ENCODE peak calls at places on chromosomes 11 and 22, in ten cellular contexts. Y is mesenchymal stem cell; S is transverse colon; X is iPS DF 6.9; G is effector memory CD4-positive, alpha-beta T cell; Z is neural progenitor cell; K is GM23338; N is CD8-positive, alpha-beta memory T cell; U is A673; W is DND-41. B is an unnamed sample.

GRCh38 chr11:132028380-132029240 is 658.2 kb downstream of the NTM start:
- DNase-seq in S (peak; percentile 46), U (peak; percentile 90), Z (peak; percentile 36), G (no peak), X (no peak), W (peak; percentile 64), Y (peak; percentile 61), K (peak; percentile 72), N (no peak), B (no peak)

GRCh38 chr11:1827095-1827797 is 7.5 kb upstream of the SYT8 start:
- DNase-seq in Y (peak; percentile 50), K (no peak), X (no peak), W (no peak), Z (no peak), U (peak; percentile 60), G (no peak), S (peak; percentile 71), N (no peak), B (no peak)

GRCh38 chr22:21951931-21952465 is 650 bp downstream of the PPM1F start:
- DNase-seq in S (peak; percentile 44), W (no peak), Y (peak; percentile 66), X (no peak), U (no peak), G (no peak), N (peak; percentile 20), Z (peak; percentile 69), K (peak; percentile 74), B (no peak)

GRCh38 chr11:10436733-10437132 is 18.3 kb upstream of the AMPD3 start:
- DNase-seq in U (no peak), W (no peak), Y (no peak), N (no peak), Z (no peak), K (no peak), S (no peak), X (no peak), G (no peak), B (no peak)

GRCh38 chr11:15911377-15912044 is 444.8 kb downstream of the SOX6 start:
- DNase-seq in Y (peak; percentile 84), S (no peak), W (no peak), X (no peak), K (no peak), G (no peak), U (peak; percentile 85), N (no peak), Z (no peak), B (no peak)

GRCh38 chr22:44187652-44188230 is 7.0 kb downstream of the PARVG start:
- DNase-seq in U (no peak), N (no peak), G (no peak), S (no peak), Z (no peak), K (no peak), W (no peak), Y (no peak), X (no peak), B (no peak)

GRCh38 chr11:124670732-124671131 is 2.8 kb downstream of the SIAE start:
- DNase-seq in W (peak; percentile 21), G (peak; percentile 14), K (peak; percentile 20), X (no peak), S (no peak), Y (no peak), U (peak; percentile 31), Z (no peak), N (peak; percentile 76), B (no peak)

GRCh38 chr11:98307827-98308491 is 712.8 kb upstream of the CNTN5 start:
- DNase-seq in S (no peak), W (no peak), U (no peak), Y (no peak), G (no peak), N (no peak), X (no peak), Z (no peak), K (no peak), B (no peak)

GRCh38 chr11:64239662-64240466 is 1.0 kb upstream of the FKBP2 start:
- DNase-seq in Z (no peak), G (no peak), S (no peak), K (no peak), W (no peak), N (no peak), U (no peak), Y (peak; percentile 16), X (no peak), B (no peak)

GRCh38 chr11:64240467-64241174 is at the start of gene FKBP2:
- DNase-seq in N (peak; percentile 99), W (peak; percentile 98), G (peak; percentile 97), Y (peak; percentile 97), U (peak; percentile 99), K (peak; percentile 98), X (no peak), S (peak; percentile 98), Z (peak; percentile 99), B (peak; percentile 91)

GRCh38 chr11:64242920-64243854 is 2.3 kb downstream of the FKBP2 start:
- DNase-seq in Z (no peak), G (no peak), S (no peak), U (no peak), Y (no peak), W (no peak), K (no peak), N (no peak), X (no peak), B (no peak)

GRCh38 chr11:64241175-64241429 is 207 bp downstream of the FKBP2 start:
- DNase-seq in X (no peak), N (no peak), S (no peak), Y (no peak), W (no peak), G (no peak), U (no peak), Z (no peak), K (no peak), B (no peak)

DNA sequence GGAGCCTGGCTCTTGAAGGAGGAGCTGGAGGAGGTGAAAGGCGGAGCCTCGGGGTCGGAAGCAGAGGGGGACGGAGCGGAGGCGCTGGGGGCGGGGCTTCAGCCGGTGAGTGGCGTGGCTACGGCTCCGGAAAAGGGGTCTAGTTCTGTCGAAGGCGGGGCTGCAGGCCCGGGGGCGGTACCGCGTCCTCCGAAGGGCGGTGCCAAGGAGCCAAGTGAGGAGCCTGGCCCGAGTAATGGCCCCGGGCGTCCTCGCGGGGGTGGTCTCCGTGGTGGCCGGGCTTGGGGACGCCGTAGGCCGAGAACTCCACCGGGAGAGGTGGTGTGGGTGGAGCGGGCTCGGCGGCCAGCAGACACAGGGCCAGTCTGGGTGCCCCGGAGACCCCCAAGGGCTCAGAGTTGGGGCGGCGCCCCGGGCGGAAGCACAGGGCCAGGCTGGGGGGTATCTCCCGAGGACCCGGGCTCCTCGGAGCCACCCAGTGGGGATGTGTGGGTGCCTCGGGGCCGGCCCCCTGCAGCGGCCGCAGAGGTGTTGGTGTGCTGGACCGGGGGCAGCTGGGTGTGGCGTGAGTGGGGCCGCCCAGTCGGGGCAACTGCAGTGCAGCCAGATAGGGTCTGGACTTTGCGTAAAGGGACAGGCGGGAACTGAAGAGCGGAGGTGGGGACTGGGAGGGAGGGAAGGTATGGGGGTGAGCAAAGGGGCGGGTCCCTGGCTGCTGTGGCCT is 697 bp downstream of the FKBP2 start:
- DNase-seq in W (peak; percentile 100), U (peak; percentile 99), Y (peak; percentile 99), N (peak; percentile 100), S (peak; percentile 100), Z (peak; percentile 99), X (no peak), G (peak; percentile 99), K (peak; percentile 99), B (peak; percentile 96)
- H3K36me3 ChIP-seq in W (peaks cover 58% of the 10 kb centered on the region), U (peaks cover 27% of the 10 kb centered on the region), Y (peaks cover 42% of the 10 kb centered on the region), N (no peaks in the 10 kb centered on the region), S (no peaks in the 10 kb centered on the region), Z (no peaks in the 10 kb centered on the region), X (peaks cover 18% of the 10 kb centered on the region), G (no peaks in the 10 kb centered on the region), K (no peaks in the 10 kb centered on the region), B (no peaks in the 10 kb centered on the region)

DNA sequence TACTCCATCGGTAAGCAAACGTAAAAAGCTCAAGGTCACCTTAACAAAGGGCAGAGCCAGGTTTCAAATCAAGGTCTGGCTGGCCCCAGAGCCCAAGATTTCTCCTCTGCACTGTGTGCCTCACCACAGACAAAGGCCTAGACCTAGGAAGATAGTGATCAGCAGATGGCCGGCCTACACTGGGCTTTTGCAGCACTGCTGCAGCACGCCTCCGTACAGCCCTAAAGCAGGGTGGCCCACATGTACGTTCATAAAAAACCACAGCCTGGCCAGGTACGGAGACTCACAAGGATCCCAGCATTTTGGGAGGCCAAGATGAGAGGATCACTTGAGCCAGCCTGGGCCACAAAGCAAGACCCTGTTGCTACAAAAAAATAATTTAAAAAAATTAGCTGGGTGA is 106.3 kb upstream of the PITPNB start:
- DNase-seq in X (no peak), G (no peak), Z (no peak), N (no peak), Y (no peak), S (no peak), K (no peak), W (no peak), U (no peak), B (no peak)
- H3K4me1 ChIP-seq in X (no peaks in the 10 kb centered on the region), G (no peaks in the 10 kb centered on the region), Z (peaks cover 8% of the 10 kb centered on the region), N (no peaks in the 10 kb centered on the region), Y (peaks cover 32% of the 10 kb centered on the region), S (peaks cover 41% of the 10 kb centered on the region), K (no peaks in the 10 kb centered on the region), W (peaks cover 18% of the 10 kb centered on the region), U (peaks cover 12% of the 10 kb centered on the region), B (peaks cover 28% of the 10 kb centered on the region)

GRCh38 chr11:12222099-12222751 is 111.8 kb downstream of the MICAL2 start:
- DNase-seq in Z (no peak), W (no peak), G (no peak), S (peak; percentile 69), K (no peak), Y (no peak), X (no peak), U (no peak), N (no peak), B (no peak)

GRCh38 chr11:12224537-12224893 is 114.1 kb downstream of the MICAL2 start:
- DNase-seq in N (peak; percentile 86), S (peak; percentile 76), W (peak; percentile 96), G (peak; percentile 83), X (no peak), Z (no peak), K (no peak), Y (no peak), U (no peak), B (peak; percentile 48)

GRCh38 chr11:12226093-12226492 is 115.7 kb downstream of the MICAL2 start:
- DNase-seq in X (no peak), G (no peak), U (no peak), Y (no peak), Z (no peak), S (no peak), W (no peak), K (no peak), N (no peak), B (no peak)

GRCh38 chr11:12225046-12225739 is 114.8 kb downstream of the MICAL2 start:
- DNase-seq in Y (no peak), U (no peak), G (no peak), S (no peak), X (no peak), Z (no peak), K (no peak), W (peak; percentile 21), N (no peak), B (no peak)

DNA sequence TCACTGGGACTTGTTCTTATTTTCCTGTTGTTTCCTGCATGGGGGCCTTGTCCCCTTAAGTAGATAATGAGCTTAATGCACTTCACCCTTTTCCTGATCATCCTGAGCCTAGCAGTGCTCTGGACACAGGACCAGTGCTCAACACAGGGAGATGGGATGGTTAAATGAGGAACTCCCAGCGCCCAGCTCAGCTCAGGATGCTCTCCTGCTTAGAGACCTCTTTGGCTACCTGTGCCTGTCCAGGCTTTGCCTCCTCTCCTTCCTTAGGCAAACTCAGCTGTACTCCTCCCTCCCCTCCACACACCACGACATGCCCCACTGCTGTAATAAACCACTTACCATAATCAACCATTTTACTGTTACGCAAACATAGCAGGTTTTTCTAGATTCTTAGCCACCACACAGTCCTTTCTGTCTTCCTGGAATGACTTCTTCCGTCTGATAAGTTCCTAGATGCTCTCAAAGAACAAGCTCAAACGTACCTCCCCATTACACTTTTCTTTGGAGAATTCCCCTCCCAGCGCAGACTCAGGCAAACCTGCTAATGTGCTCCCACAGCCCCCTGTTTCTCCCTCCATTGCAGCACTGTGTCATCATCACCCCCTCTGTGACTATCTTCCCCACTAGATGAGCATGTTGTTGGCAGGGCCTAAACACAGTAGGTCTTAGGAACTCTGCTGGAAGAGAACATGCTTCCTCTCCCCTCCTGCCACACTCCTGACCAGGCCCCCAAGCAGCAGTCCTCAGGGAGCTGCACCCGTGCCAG is 113.6 kb downstream of the MICAL2 start:
- DNase-seq in Z (no peak), Y (no peak), W (peak; percentile 46), N (no peak), X (no peak), G (no peak), U (no peak), S (peak; percentile 60), K (no peak), B (no peak)
- H3K36me3 ChIP-seq in Z (no peaks in the 10 kb centered on the region), Y (peaks cover 64% of the 10 kb centered on the region), W (no peaks in the 10 kb centered on the region), N (peaks cover 9% of the 10 kb centered on the region), X (no peaks in the 10 kb centered on the region), G (peaks cover 8% of the 10 kb centered on the region), U (no peaks in the 10 kb centered on the region), S (no peaks in the 10 kb centered on the region), K (no peaks in the 10 kb centered on the region), B (no peaks in the 10 kb centered on the region)

GRCh38 chr22:48449466-48450187 is 1378.0 kb downstream of the BRD1 start:
- DNase-seq in N (no peak), S (no peak), X (no peak), U (no peak), K (no peak), Y (no peak), Z (no peak), W (no peak), G (no peak), B (no peak)
- H3K4me1 ChIP-seq in N (no peaks in the 10 kb centered on the region), S (no peaks in the 10 kb centered on the region), X (no peaks in the 10 kb centered on the region), U (no peaks in the 10 kb centered on the region), K (no peaks in the 10 kb centered on the region), Y (no peaks in the 10 kb centered on the region), Z (no peaks in the 10 kb centered on the region), W (peaks cover 5% of the 10 kb centered on the region), G (no peaks in the 10 kb centered on the region), B (no peaks in the 10 kb centered on the region)